ENCODE peak calls at places on chromosomes 2 and 18, in eight cellular contexts. One of them, this sample, is unnamed.

GRCh38 chr2:9473985-9474360 is 378 bp upstream of the IAH1 start:
- DNase-seq in endothelial cell: peak
- DNase-seq in HuH-7.5: no peak
- DNase-seq in non-pigmented ciliary epithelial cell: no peak
- DNase-seq in AG20443: peak
- DNase-seq in mesothelial cell of epicardium: no peak
- DNase-seq in omental fat pad: peak
- DNase-seq in AG08396: peak
- DNase-seq in this sample: no peak

GRCh38 chr2:225272173-225272572 is 127.3 kb upstream of the NYAP2 start:
- DNase-seq in mesothelial cell of epicardium: no peak
- DNase-seq in HuH-7.5: no peak
- DNase-seq in AG08396: no peak
- DNase-seq in AG20443: no peak
- DNase-seq in endothelial cell: no peak
- DNase-seq in omental fat pad: no peak
- DNase-seq in non-pigmented ciliary epithelial cell: no peak
- DNase-seq in this sample: no peak

GRCh38 chr2:27756544-27757498 is 14.7 kb upstream of the MRPL33 start:
- DNase-seq in AG20443: no peak
- DNase-seq in endothelial cell: no peak
- DNase-seq in omental fat pad: no peak
- DNase-seq in non-pigmented ciliary epithelial cell: no peak
- DNase-seq in mesothelial cell of epicardium: no peak
- DNase-seq in AG08396: no peak
- DNase-seq in HuH-7.5: no peak
- DNase-seq in this sample: no peak

GRCh38 chr18:70207181-70207580 is 1.7 kb upstream of the RTTN start:
- DNase-seq in AG08396: no peak
- DNase-seq in omental fat pad: no peak
- DNase-seq in non-pigmented ciliary epithelial cell: no peak
- DNase-seq in endothelial cell: no peak
- DNase-seq in HuH-7.5: no peak
- DNase-seq in mesothelial cell of epicardium: no peak
- DNase-seq in AG20443: no peak
- DNase-seq in this sample: no peak

GRCh38 chr2:40877734-40878288 is 425.9 kb upstream of the SLC8A1 start:
- DNase-seq in AG20443: no peak
- DNase-seq in omental fat pad: no peak
- DNase-seq in AG08396: no peak
- DNase-seq in mesothelial cell of epicardium: no peak
- DNase-seq in endothelial cell: no peak
- DNase-seq in non-pigmented ciliary epithelial cell: no peak
- DNase-seq in HuH-7.5: no peak
- DNase-seq in this sample: no peak

GRCh38 chr2:38057651-38058410 is 18.1 kb downstream of the CYP1B1 start:
- DNase-seq in mesothelial cell of epicardium: no peak
- DNase-seq in omental fat pad: no peak
- DNase-seq in AG20443: no peak
- DNase-seq in HuH-7.5: no peak
- DNase-seq in non-pigmented ciliary epithelial cell: no peak
- DNase-seq in endothelial cell: no peak
- DNase-seq in AG08396: no peak
- DNase-seq in this sample: no peak

GRCh38 chr2:230614040-230614439 is 98.6 kb upstream of the CAB39 start:
- DNase-seq in endothelial cell: no peak
- DNase-seq in AG08396: no peak
- DNase-seq in HuH-7.5: no peak
- DNase-seq in omental fat pad: no peak
- DNase-seq in non-pigmented ciliary epithelial cell: no peak
- DNase-seq in mesothelial cell of epicardium: no peak
- DNase-seq in AG20443: peak
- DNase-seq in this sample: no peak

GRCh38 chr2:167924556-167924955 is 322.8 kb downstream of the STK39 start:
- DNase-seq in AG08396: no peak
- DNase-seq in non-pigmented ciliary epithelial cell: no peak
- DNase-seq in mesothelial cell of epicardium: no peak
- DNase-seq in HuH-7.5: no peak
- DNase-seq in AG20443: no peak
- DNase-seq in omental fat pad: no peak
- DNase-seq in endothelial cell: no peak
- DNase-seq in this sample: no peak

GRCh38 chr18:45412577-45412976 is 202.7 kb upstream of the SLC14A2 start:
- DNase-seq in HuH-7.5: no peak
- DNase-seq in omental fat pad: no peak
- DNase-seq in non-pigmented ciliary epithelial cell: no peak
- DNase-seq in AG20443: no peak
- DNase-seq in AG08396: no peak
- DNase-seq in mesothelial cell of epicardium: no peak
- DNase-seq in endothelial cell: no peak
- DNase-seq in this sample: no peak

GRCh38 chr2:191245046-191245868 is at the start of gene MYO1B:
- DNase-seq in non-pigmented ciliary epithelial cell: no peak
- DNase-seq in endothelial cell: peak
- DNase-seq in AG20443: peak
- DNase-seq in AG08396: peak
- DNase-seq in mesothelial cell of epicardium: peak
- DNase-seq in omental fat pad: no peak
- DNase-seq in HuH-7.5: peak
- DNase-seq in this sample: peak

GRCh38 chr2:185978634-185979405 is 240.2 kb downstream of the FSIP2 start:
- DNase-seq in endothelial cell: no peak
- DNase-seq in omental fat pad: no peak
- DNase-seq in mesothelial cell of epicardium: no peak
- DNase-seq in AG08396: no peak
- DNase-seq in AG20443: no peak
- DNase-seq in non-pigmented ciliary epithelial cell: no peak
- DNase-seq in HuH-7.5: no peak
- DNase-seq in this sample: peak

GRCh38 chr18:51621103-51621969 is 423.9 kb upstream of the MEX3C start:
- DNase-seq in HuH-7.5: no peak
- DNase-seq in mesothelial cell of epicardium: peak
- DNase-seq in omental fat pad: peak
- DNase-seq in AG20443: peak
- DNase-seq in AG08396: no peak
- DNase-seq in non-pigmented ciliary epithelial cell: no peak
- DNase-seq in endothelial cell: peak
- DNase-seq in this sample: peak

GRCh38 chr2:54783349-54783748 is 59.9 kb downstream of the EML6 start:
- DNase-seq in AG08396: no peak
- DNase-seq in AG20443: no peak
- DNase-seq in mesothelial cell of epicardium: no peak
- DNase-seq in endothelial cell: no peak
- DNase-seq in non-pigmented ciliary epithelial cell: no peak
- DNase-seq in omental fat pad: no peak
- DNase-seq in HuH-7.5: no peak
- DNase-seq in this sample: no peak

GRCh38 chr2:192194065-192194865 is 468 bp downstream of the TMEFF2 start:
- DNase-seq in mesothelial cell of epicardium: peak
- DNase-seq in AG20443: peak
- DNase-seq in HuH-7.5: no peak
- DNase-seq in AG08396: peak
- DNase-seq in endothelial cell: peak
- DNase-seq in non-pigmented ciliary epithelial cell: no peak
- DNase-seq in omental fat pad: no peak
- DNase-seq in this sample: no peak

GRCh38 chr2:132923787-132924186 is 253.8 kb upstream of the LYPD1 start:
- DNase-seq in AG08396: peak
- DNase-seq in mesothelial cell of epicardium: no peak
- DNase-seq in omental fat pad: no peak
- DNase-seq in HuH-7.5: no peak
- DNase-seq in endothelial cell: no peak
- DNase-seq in non-pigmented ciliary epithelial cell: no peak
- DNase-seq in AG20443: peak
- DNase-seq in this sample: peak

GRCh38 chr18:58505181-58505580 is 123.7 kb downstream of the ALPK2 start:
- DNase-seq in AG08396: no peak
- DNase-seq in omental fat pad: no peak
- DNase-seq in HuH-7.5: no peak
- DNase-seq in endothelial cell: no peak
- DNase-seq in non-pigmented ciliary epithelial cell: no peak
- DNase-seq in AG20443: no peak
- DNase-seq in mesothelial cell of epicardium: no peak
- DNase-seq in this sample: no peak

GRCh38 chr18:59008302-59008974 is 131.2 kb upstream of the SEC11C start:
- DNase-seq in AG20443: peak
- DNase-seq in mesothelial cell of epicardium: no peak
- DNase-seq in non-pigmented ciliary epithelial cell: no peak
- DNase-seq in endothelial cell: no peak
- DNase-seq in AG08396: no peak
- DNase-seq in HuH-7.5: no peak
- DNase-seq in omental fat pad: no peak
- DNase-seq in this sample: no peak

GRCh38 chr2:38533180-38533579 is 69.5 kb downstream of the HNRNPLL start:
- DNase-seq in AG08396: no peak
- DNase-seq in mesothelial cell of epicardium: no peak
- DNase-seq in AG20443: no peak
- DNase-seq in omental fat pad: no peak
- DNase-seq in non-pigmented ciliary epithelial cell: no peak
- DNase-seq in HuH-7.5: no peak
- DNase-seq in endothelial cell: no peak
- DNase-seq in this sample: no peak

GRCh38 chr18:47100214-47100831 is 50.0 kb downstream of the HDHD2 start:
- DNase-seq in HuH-7.5: peak
- DNase-seq in AG08396: peak
- DNase-seq in mesothelial cell of epicardium: no peak
- DNase-seq in omental fat pad: no peak
- DNase-seq in non-pigmented ciliary epithelial cell: no peak
- DNase-seq in endothelial cell: peak
- DNase-seq in AG20443: peak
- DNase-seq in this sample: peak

GRCh38 chr2:180334514-180334913 is 327.4 kb upstream of the CWC22 start:
- DNase-seq in AG20443: no peak
- DNase-seq in mesothelial cell of epicardium: no peak
- DNase-seq in HuH-7.5: no peak
- DNase-seq in AG08396: no peak
- DNase-seq in omental fat pad: no peak
- DNase-seq in non-pigmented ciliary epithelial cell: no peak
- DNase-seq in endothelial cell: no peak
- DNase-seq in this sample: no peak

GRCh38 chr2:162401871-162402270 is 57.9 kb downstream of the GCA start:
- DNase-seq in AG20443: no peak
- DNase-seq in HuH-7.5: no peak
- DNase-seq in omental fat pad: no peak
- DNase-seq in AG08396: no peak
- DNase-seq in non-pigmented ciliary epithelial cell: no peak
- DNase-seq in endothelial cell: no peak
- DNase-seq in mesothelial cell of epicardium: no peak
- DNase-seq in this sample: no peak

GRCh38 chr18:49757513-49758262 is 55.6 kb downstream of the ACAA2 start:
- DNase-seq in AG08396: no peak
- DNase-seq in HuH-7.5: no peak
- DNase-seq in endothelial cell: no peak
- DNase-seq in omental fat pad: no peak
- DNase-seq in non-pigmented ciliary epithelial cell: no peak
- DNase-seq in AG20443: no peak
- DNase-seq in mesothelial cell of epicardium: no peak
- DNase-seq in this sample: no peak

GRCh38 chr2:203759692-203760365 is 53.4 kb downstream of the CD28 start:
- DNase-seq in AG08396: no peak
- DNase-seq in non-pigmented ciliary epithelial cell: peak
- DNase-seq in mesothelial cell of epicardium: no peak
- DNase-seq in omental fat pad: no peak
- DNase-seq in AG20443: peak
- DNase-seq in endothelial cell: no peak
- DNase-seq in HuH-7.5: no peak
- DNase-seq in this sample: peak

GRCh38 chr2:160407393-160408204 is 86.0 kb downstream of the RBMS1 start:
- DNase-seq in mesothelial cell of epicardium: peak
- DNase-seq in non-pigmented ciliary epithelial cell: no peak
- DNase-seq in AG20443: peak
- DNase-seq in HuH-7.5: no peak
- DNase-seq in AG08396: peak
- DNase-seq in omental fat pad: no peak
- DNase-seq in endothelial cell: peak
- DNase-seq in this sample: no peak

GRCh38 chr18:62027914-62028520 is 135.2 kb upstream of the RNF152 start:
- DNase-seq in HuH-7.5: no peak
- DNase-seq in endothelial cell: no peak
- DNase-seq in mesothelial cell of epicardium: no peak
- DNase-seq in non-pigmented ciliary epithelial cell: no peak
- DNase-seq in AG20443: no peak
- DNase-seq in AG08396: no peak
- DNase-seq in omental fat pad: no peak
- DNase-seq in this sample: no peak

GRCh38 chr18:48573632-48574293 is 34.9 kb downstream of the CTIF start:
- DNase-seq in AG20443: no peak
- DNase-seq in mesothelial cell of epicardium: no peak
- DNase-seq in AG08396: no peak
- DNase-seq in omental fat pad: no peak
- DNase-seq in non-pigmented ciliary epithelial cell: no peak
- DNase-seq in HuH-7.5: no peak
- DNase-seq in endothelial cell: peak
- DNase-seq in this sample: no peak

GRCh38 chr2:155727097-155727906 is 605.2 kb downstream of the NR4A2 start:
- DNase-seq in AG08396: no peak
- DNase-seq in omental fat pad: no peak
- DNase-seq in mesothelial cell of epicardium: no peak
- DNase-seq in HuH-7.5: no peak
- DNase-seq in endothelial cell: no peak
- DNase-seq in AG20443: no peak
- DNase-seq in non-pigmented ciliary epithelial cell: no peak
- DNase-seq in this sample: no peak

GRCh38 chr2:174952607-174953006 is 52.6 kb downstream of the CHN1 start:
- DNase-seq in AG08396: no peak
- DNase-seq in omental fat pad: no peak
- DNase-seq in HuH-7.5: no peak
- DNase-seq in AG20443: no peak
- DNase-seq in endothelial cell: no peak
- DNase-seq in mesothelial cell of epicardium: no peak
- DNase-seq in non-pigmented ciliary epithelial cell: no peak
- DNase-seq in this sample: no peak

GRCh38 chr18:2939317-2939716 is 73.6 kb downstream of the LPIN2 start:
- DNase-seq in omental fat pad: no peak
- DNase-seq in non-pigmented ciliary epithelial cell: no peak
- DNase-seq in AG08396: no peak
- DNase-seq in endothelial cell: no peak
- DNase-seq in mesothelial cell of epicardium: no peak
- DNase-seq in AG20443: no peak
- DNase-seq in HuH-7.5: peak
- DNase-seq in this sample: no peak

GRCh38 chr18:46282177-46282570 is 178.0 kb downstream of the HAUS1 start:
- DNase-seq in AG08396: no peak
- DNase-seq in omental fat pad: no peak
- DNase-seq in mesothelial cell of epicardium: no peak
- DNase-seq in HuH-7.5: no peak
- DNase-seq in non-pigmented ciliary epithelial cell: no peak
- DNase-seq in endothelial cell: no peak
- DNase-seq in AG20443: no peak
- DNase-seq in this sample: no peak

GRCh38 chr2:231877533-231878456 is 48.4 kb downstream of the NPPC start:
- DNase-seq in mesothelial cell of epicardium: no peak
- DNase-seq in HuH-7.5: no peak
- DNase-seq in omental fat pad: no peak
- DNase-seq in AG20443: no peak
- DNase-seq in non-pigmented ciliary epithelial cell: peak
- DNase-seq in AG08396: no peak
- DNase-seq in endothelial cell: no peak
- DNase-seq in this sample: no peak

GRCh38 chr18:55345103-55345950 is 242.7 kb downstream of the TCF4 start:
- DNase-seq in mesothelial cell of epicardium: no peak
- DNase-seq in endothelial cell: no peak
- DNase-seq in AG08396: no peak
- DNase-seq in non-pigmented ciliary epithelial cell: no peak
- DNase-seq in AG20443: no peak
- DNase-seq in HuH-7.5: no peak
- DNase-seq in omental fat pad: no peak
- DNase-seq in this sample: no peak

GRCh38 chr2:18558458-18558857 is 2.0 kb downstream of the RDH14 start:
- DNase-seq in AG20443: no peak
- DNase-seq in mesothelial cell of epicardium: no peak
- DNase-seq in HuH-7.5: no peak
- DNase-seq in non-pigmented ciliary epithelial cell: no peak
- DNase-seq in endothelial cell: no peak
- DNase-seq in AG08396: no peak
- DNase-seq in omental fat pad: no peak
- DNase-seq in this sample: no peak

GRCh38 chr2:73968357-73968937 is 16.3 kb upstream of the TET3 start:
- DNase-seq in AG20443: no peak
- DNase-seq in AG08396: no peak
- DNase-seq in mesothelial cell of epicardium: no peak
- DNase-seq in non-pigmented ciliary epithelial cell: no peak
- DNase-seq in endothelial cell: no peak
- DNase-seq in HuH-7.5: no peak
- DNase-seq in omental fat pad: no peak
- DNase-seq in this sample: no peak